ENCODE peak calls at places on chromosomes 12 and 14, in five cellular contexts. T is GM12878, A is K562, U is SK-N-SH, J is HepG2. Z is an unnamed sample.

GRCh38 chr14:67228325-67228984 is 12.8 kb upstream of the PALS1 start:
- DNase-seq in A (no peak), J (no peak), U (no peak), T (no peak), Z (peak)

GRCh38 chr14:78175412-78175811 is 5.2 kb downstream of the NRXN3 start:
- DNase-seq in T (no peak), J (no peak), U (no peak), A (no peak), Z (no peak)

GRCh38 chr12:24960222-24960855 is 11.4 kb upstream of the BCAT1 start:
- DNase-seq in U (no peak), A (peak), T (peak), J (peak), Z (peak)

GRCh38 chr14:55581011-55581806 is 1.2 kb downstream of the KTN1 start:
- DNase-seq in T (no peak), J (peak), A (peak), U (peak), Z (no peak)

GRCh38 chr12:113159937-113160336 is 10.4 kb downstream of the CFAP73 start:
- DNase-seq in A (no peak), T (no peak), J (no peak), U (no peak), Z (no peak)

GRCh38 chr14:76918176-76918750 is 92.1 kb downstream of the LRRC74A start:
- DNase-seq in T (no peak), U (peak), J (no peak), A (no peak), Z (peak)

GRCh38 chr12:4956054-4956453 is 46.3 kb downstream of the KCNA1 start:
- DNase-seq in J (no peak), T (no peak), A (no peak), U (no peak), Z (no peak)

GRCh38 chr12:132834181-132834711 is 5.6 kb upstream of the GOLGA3 start:
- DNase-seq in A (no peak), T (no peak), J (no peak), U (no peak), Z (no peak)

GRCh38 chr14:86858043-86858442 is 1134.9 kb downstream of the GALC start:
- DNase-seq in U (no peak), J (no peak), A (no peak), T (no peak), Z (peak)

GRCh38 chr12:41932470-41932991 is 212.1 kb downstream of the GXYLT1 start:
- DNase-seq in J (no peak), A (peak), T (no peak), U (peak), Z (no peak)
- TF ChIP-seq MXI1 in J (no peak), A (no peak), T (no peak), U (peak), Z (no peak)

DNA sequence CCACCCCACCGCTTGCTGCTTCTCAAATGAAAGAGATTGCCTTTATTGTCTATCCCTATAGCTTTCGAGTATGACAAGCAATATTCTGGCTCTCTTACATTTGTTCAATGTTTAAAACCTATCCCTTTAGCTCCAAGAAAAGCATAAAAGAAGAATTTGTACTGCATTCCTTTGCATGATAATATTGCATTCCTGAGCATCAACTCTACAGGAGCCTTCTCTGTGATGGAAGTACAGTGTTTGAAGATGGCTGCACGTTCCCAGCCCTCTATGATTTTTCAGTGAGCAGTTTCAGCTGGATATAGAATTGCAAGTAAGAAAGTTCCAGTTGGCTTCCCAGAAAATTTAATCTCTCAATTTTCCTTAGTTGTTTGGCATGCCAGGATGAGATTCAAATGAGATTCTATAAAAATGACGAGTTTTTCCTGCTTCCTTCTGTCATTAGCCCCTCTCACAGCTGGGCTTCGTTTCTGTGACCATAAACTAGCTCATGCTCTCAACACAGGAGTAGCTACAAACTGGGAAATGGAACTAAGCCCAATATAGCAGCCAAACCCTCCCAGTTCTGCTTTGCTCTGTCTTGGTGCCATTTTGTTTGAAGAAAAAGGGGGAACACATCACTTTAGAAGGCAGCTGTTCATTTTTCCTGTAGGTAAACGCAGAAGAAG is 109.9 kb downstream of the TTC8 start:
- DNase-seq in T (no peak), A (no peak), J (no peak), U (no peak), Z (peak)
- TF ChIP-seq MXI1 in T (no peak), A (no peak), J (no peak), U (no peak), Z (no peak)

GRCh38 chr12:86697916-86698315 is 441.7 kb upstream of the MGAT4C start:
- DNase-seq in A (no peak), J (no peak), T (no peak), U (no peak), Z (no peak)

GRCh38 chr12:86698581-86698980 is 442.4 kb upstream of the MGAT4C start:
- DNase-seq in T (no peak), U (no peak), A (no peak), J (no peak), Z (peak)
- TF ChIP-seq MXI1 in T (no peak), U (no peak), A (no peak), J (no peak), Z (no peak)

DNA sequence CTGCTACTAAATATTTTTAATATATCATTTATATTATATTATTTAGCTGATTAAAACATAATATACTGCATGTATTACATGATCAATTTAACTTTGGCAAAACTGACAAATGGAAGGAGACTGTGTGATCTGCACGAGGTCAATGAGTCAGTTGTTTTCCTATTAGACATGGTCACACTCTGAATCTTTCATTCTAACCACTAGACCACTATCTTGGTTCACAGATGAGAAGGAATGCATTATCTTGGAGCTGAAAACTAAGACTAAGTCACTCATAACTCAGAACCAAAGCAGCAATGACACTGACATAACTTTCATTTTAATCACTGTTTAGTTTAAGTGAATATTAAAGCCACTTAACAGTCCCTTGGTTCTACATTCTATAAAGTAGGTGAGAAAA is 37.4 kb downstream of the GNPTAB start:
- DNase-seq in T (peak), J (no peak), A (peak), U (no peak), Z (peak)
- TF ChIP-seq MXI1 in T (no peak), J (no peak), A (no peak), U (no peak), Z (no peak)

GRCh38 chr14:24425704-24426103 is 3.8 kb downstream of the CBLN3 start:
- DNase-seq in U (no peak), J (peak), A (peak), T (no peak), Z (peak)
- TF ChIP-seq MXI1 in U (no peak), J (peak), A (peak), T (no peak), Z (no peak)

GRCh38 chr14:26410189-26410685 is 187.6 kb downstream of the NOVA1 start:
- DNase-seq in T (no peak), U (no peak), J (no peak), A (no peak), Z (no peak)
- TF ChIP-seq MXI1 in T (no peak), U (no peak), J (no peak), A (no peak), Z (no peak)

GRCh38 chr12:104460973-104461693 is 4.4 kb downstream of the CHST11 start:
- DNase-seq in A (no peak), U (no peak), J (no peak), T (no peak), Z (no peak)
- TF ChIP-seq MXI1 in A (no peak), U (no peak), J (no peak), T (peak), Z (no peak)

DNA sequence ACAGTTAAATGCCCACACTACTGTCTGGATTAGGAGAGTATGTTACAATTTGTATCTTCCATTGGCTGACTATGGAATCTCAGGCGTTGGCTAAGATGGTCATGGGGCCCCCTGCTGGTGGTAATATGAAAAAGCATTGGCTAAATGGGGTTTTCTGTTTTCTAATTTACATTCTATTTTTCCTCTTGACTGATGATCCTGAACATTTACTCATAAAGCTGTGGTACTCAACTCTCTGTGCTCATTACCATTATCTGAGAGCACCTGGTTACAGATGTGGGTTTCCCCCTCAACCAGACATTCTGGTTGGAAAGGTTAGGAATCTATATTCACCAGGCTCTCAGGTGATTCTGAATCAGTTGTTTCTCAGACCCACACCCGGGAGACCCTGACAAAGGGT is 64.8 kb downstream of the WSCD2 start:
- DNase-seq in A (peak), J (peak), T (no peak), U (peak), Z (peak)
- TF ChIP-seq MXI1 in A (no peak), J (no peak), T (no peak), U (no peak), Z (no peak)

DNA sequence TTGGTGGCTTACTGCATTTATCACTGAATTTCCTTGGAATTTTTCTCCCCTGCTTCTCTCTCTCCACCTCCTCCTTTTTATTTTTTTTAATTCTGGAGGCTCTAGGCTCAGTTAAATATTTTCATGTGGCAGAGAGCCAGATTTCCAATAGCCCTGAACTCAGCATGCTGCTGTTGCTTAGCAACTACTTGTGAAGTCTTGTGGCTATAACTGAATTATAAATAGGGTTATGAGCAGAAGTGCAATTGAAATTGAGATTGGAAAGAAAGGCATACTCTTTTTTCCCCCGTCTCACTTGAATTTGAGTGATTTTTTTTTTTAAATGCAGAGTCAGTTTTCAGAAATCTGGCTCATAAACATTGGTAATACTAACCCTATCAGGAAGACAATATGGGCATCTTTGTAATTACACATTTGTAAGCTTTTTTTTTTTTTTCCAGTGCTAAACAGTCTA is 38.3 kb downstream of the ATF7IP start:
- DNase-seq in J (no peak), U (peak), T (peak), A (no peak), Z (peak)
- TF ChIP-seq MXI1 in J (no peak), U (peak), T (peak), A (no peak), Z (no peak)

Z was measured in IMR-90.